ENCODE peak calls at places on chromosomes 5 and 9, in six cellular contexts. P, N, Q, E, S and W are unnamed samples.

GRCh38 chr5:151632524-151632923 is 41.4 kb upstream of the FAT2 start:
- DNase-seq in E (no peak), P (no peak), Q (no peak), N (no peak), S (peak), W (no peak)

GRCh38 chr5:128254789-128255188 is 171.2 kb downstream of the SLC12A2 start:
- DNase-seq in E (no peak), Q (no peak), S (no peak), P (no peak), N (peak), W (no peak)

GRCh38 chr5:167671176-167671575 is 620.3 kb upstream of the WWC1 start:
- DNase-seq in P (no peak), E (no peak), N (no peak), Q (no peak), S (no peak), W (no peak)

GRCh38 chr5:43613370-43613769 is 10.4 kb downstream of the NNT start:
- DNase-seq in S (no peak), N (no peak), P (no peak), E (no peak), Q (no peak), W (no peak)

GRCh38 chr5:1130218-1130946 is 18.5 kb upstream of the SLC12A7 start:
- DNase-seq in E (no peak), P (no peak), N (no peak), Q (peak), S (no peak), W (no peak)

GRCh38 chr9:10604927-10605326 is 7.9 kb downstream of the PTPRD start:
- DNase-seq in N (no peak), E (no peak), Q (no peak), S (no peak), P (no peak), W (no peak)

GRCh38 chr5:31459594-31459993 is 72.3 kb downstream of the DROSHA start:
- DNase-seq in E (no peak), S (no peak), Q (no peak), P (no peak), N (no peak), W (no peak)

GRCh38 chr5:116436674-116437350 is 137.8 kb downstream of the SEMA6A start:
- DNase-seq in N (no peak), E (no peak), S (no peak), P (no peak), Q (no peak), W (no peak)

GRCh38 chr5:39328731-39329130 is 35.6 kb downstream of the C9 start:
- DNase-seq in S (no peak), N (no peak), Q (no peak), P (no peak), E (no peak), W (no peak)

GRCh38 chr9:35829084-35829763 is at the start of gene TMEM8B:
- DNase-seq in E (peak), P (peak), Q (peak), N (peak), S (peak), W (peak)

GRCh38 chr9:71120439-71121247 is 778 bp downstream of the TRPM3 start:
- DNase-seq in Q (no peak), N (peak), P (peak), E (no peak), S (no peak), W (no peak)

GRCh38 chr5:43038523-43038989 is 1.6 kb downstream of the ANXA2R start:
- DNase-seq in S (no peak), P (no peak), Q (no peak), N (peak), E (peak), W (no peak)

GRCh38 chr9:89428901-89429890 is 68.7 kb downstream of the SEMA4D start:
- DNase-seq in E (peak), Q (no peak), N (peak), P (no peak), S (no peak), W (no peak)

GRCh38 chr5:151740958-151741373 is 17.5 kb downstream of the ATOX1 start:
- DNase-seq in P (no peak), Q (no peak), N (no peak), S (no peak), E (no peak), W (no peak)

GRCh38 chr5:37915078-37915736 is 75.4 kb upstream of the GDNF start:
- DNase-seq in N (peak), Q (no peak), E (no peak), P (no peak), S (no peak), W (no peak)

GRCh38 chr5:139404484-139404840 is 573 bp upstream of the SPATA24 start:
- DNase-seq in Q (no peak), N (no peak), E (no peak), P (no peak), S (no peak), W (no peak)

GRCh38 chr5:141050622-141051525 is at the start of gene PCDHB1:
- DNase-seq in S (no peak), E (no peak), P (peak), N (peak), Q (no peak), W (no peak)

GRCh38 chr9:35611230-35611797 is 6.3 kb downstream of the TESK1 start:
- DNase-seq in P (no peak), E (peak), N (peak), Q (no peak), S (peak), W (no peak)

DNA sequence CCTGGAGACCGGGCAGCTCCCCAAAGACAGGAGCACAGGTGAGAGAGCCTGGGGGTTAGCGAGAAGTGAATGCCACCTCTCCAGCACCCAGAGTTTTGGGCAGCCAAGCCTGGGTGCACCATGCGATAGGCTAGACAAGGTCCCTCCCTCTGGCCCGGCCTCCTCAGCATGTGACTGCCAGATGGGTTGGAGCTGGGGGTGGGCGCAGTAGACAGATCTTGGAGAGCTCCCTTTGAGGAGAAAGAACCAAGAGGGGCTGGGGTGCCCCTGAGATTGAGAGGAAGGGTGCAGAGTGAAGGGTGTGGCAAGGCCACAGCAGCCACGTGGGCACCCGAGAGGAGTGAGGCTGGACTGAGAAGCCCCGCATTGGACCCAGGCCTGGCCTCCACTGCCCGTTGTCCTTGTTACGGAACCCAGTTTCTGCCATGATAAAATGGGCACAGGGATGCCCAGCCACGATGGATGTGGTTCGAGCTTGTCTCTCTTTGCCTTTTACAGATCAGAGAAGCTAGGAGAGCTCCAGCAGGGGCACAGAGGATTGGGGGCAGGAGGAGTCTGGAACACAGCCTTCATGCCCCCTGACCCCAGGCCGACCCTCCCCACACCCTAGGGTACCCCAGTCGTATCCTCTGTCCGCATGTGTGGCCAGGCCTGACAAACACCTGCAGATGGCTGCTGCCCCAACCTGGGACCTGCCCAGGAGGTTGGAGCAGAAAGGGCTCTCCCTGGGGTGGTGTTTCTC is 1.3 kb downstream of the TMEM141 start:
- DNase-seq in E (no peak), N (no peak), S (no peak), Q (peak), P (no peak), W (peak)
- H3K4me3 ChIP-seq in E (no peak), N (no peak), S (peak), Q (peak), P (peak), W (peak)

GRCh38 chr9:81653240-81653639 is 36.1 kb downstream of the TLE1 start:
- DNase-seq in E (no peak), S (no peak), Q (no peak), P (no peak), N (no peak), W (no peak)
- H3K27ac ChIP-seq in E (no peak), S (no peak), Q (no peak), P (no peak), N (no peak), W (no peak)

DNA sequence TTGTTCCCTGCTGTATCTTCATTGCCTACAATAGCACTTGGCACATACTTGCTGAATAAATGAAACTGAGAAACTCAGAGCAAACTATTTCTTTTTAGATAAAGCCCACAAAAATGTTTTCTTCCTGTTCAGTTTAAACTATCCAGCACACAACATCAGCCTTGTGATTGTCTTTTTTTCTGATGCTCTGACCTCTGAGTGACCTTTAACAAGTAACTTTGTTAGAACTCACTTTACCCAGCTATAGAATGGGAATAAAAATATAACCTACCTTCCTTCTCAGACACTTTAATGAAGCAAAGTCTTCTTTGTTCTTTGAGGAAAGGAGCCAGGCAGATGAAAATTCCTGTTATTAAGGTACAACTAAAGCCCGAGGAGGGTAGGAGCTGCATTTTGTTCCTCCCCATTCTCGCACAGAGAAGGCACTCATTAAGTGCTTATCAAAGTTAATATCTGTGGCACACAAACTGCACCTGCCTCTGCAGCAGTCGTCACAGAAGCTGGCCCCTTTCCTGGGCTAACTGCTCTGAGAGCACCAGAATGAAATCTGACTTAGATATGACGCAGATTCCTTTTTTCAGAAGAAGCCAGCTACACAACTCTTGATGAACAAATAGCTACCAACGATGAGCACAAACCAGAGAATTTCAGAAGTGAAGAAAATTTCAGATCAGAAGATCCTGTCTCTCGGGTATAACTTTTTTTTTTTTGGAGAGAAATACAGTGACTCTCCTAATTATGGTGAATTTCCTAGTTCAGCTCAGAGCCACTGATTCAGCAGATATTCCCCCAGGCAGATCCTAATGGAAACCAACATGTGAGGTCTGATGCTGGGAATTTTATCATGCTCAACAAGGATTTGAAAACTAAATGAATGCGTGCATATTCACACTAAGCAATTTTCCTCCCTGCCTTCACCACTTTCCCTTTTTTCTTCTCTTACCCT is 31.0 kb upstream of the NR3C1 start:
- DNase-seq in P (no peak), S (no peak), E (peak), Q (no peak), N (no peak), W (no peak)
- H3K4me3 ChIP-seq in P (no peak), S (peak), E (peak), Q (peak), N (no peak), W (peak)

GRCh38 chr5:149386166-149386565 is 7.1 kb upstream of the IL17B start:
- DNase-seq in S (no peak), P (no peak), N (peak), Q (no peak), E (no peak), W (no peak)
- H3K27ac ChIP-seq in S (no peak), P (no peak), N (no peak), Q (no peak), E (no peak), W (peak)